ENCODE peak calls at places on chromosomes 4 and X, in five cellular contexts. O is cardiac muscle cell; X is H7; G is fibroblast of the aortic adventitia; V is CD4-positive, alpha-beta memory T cell. J is an unnamed sample.
A peak's percentile ranks its signal among the peaks of the same experiment; 100 is the strongest.

GRCh38 chrX:108468486-108468885 is 28.8 kb downstream of the COL4A5 start:
- DNase-seq in V (no peak), G (peak; percentile 75), X (no peak), O (no peak), J (no peak)

GRCh38 chr4:106063009-106063408 is 167.7 kb downstream of the NPNT start:
- DNase-seq in X (no peak), G (peak; percentile 62), O (no peak), V (no peak), J (no peak)

GRCh38 chr4:42080284-42080683 is 72.2 kb downstream of the BEND4 start:
- DNase-seq in G (no peak), X (no peak), O (no peak), V (no peak), J (no peak)

GRCh38 chrX:119236599-119237525 is 777 bp downstream of the PGRMC1 start:
- DNase-seq in O (peak; percentile 59), X (peak; percentile 46), G (peak; percentile 68), V (peak; percentile 13), J (peak; percentile 36)

GRCh38 chrX:78540171-78540570 is 119.0 kb downstream of the RTL3 start:
- DNase-seq in V (no peak), X (no peak), G (no peak), O (no peak), J (no peak)

GRCh38 chrX:9955506-9955905 is 11.7 kb upstream of the CLDN34 start:
- DNase-seq in O (no peak), V (no peak), G (peak; percentile 47), X (no peak), J (no peak)

GRCh38 chrX:2485460-2485753 is 15.4 kb downstream of the DHRSX start:
- DNase-seq in O (no peak), G (peak; percentile 42), X (no peak), V (no peak), J (no peak)

GRCh38 chr4:138673053-138673452 is 342.5 kb upstream of the NOCT start:
- DNase-seq in G (no peak), O (peak; percentile 56), V (no peak), X (no peak), J (no peak)

GRCh38 chr4:59553063-59553738 is 1646.9 kb upstream of the ADGRL3 start:
- DNase-seq in X (no peak), O (no peak), V (no peak), G (no peak), J (no peak)

GRCh38 chr4:189974056-189974455 is 33.4 kb downstream of the FRG1 start:
- DNase-seq in V (no peak), G (peak; percentile 0), O (no peak), X (peak; percentile 31), J (no peak)

GRCh38 chr4:80035336-80035735 is 37.7 kb downstream of the ANTXR2 start:
- DNase-seq in V (peak; percentile 18), X (no peak), O (peak; percentile 41), G (no peak), J (no peak)

GRCh38 chr4:47839259-47839658 is 1.4 kb upstream of the CORIN start:
- DNase-seq in G (peak; percentile 68), X (peak; percentile 23), V (peak; percentile 37), O (peak; percentile 65), J (no peak)

GRCh38 chr4:78038704-78039103 is 18.4 kb upstream of the FRAS1 start:
- DNase-seq in G (no peak), X (no peak), V (no peak), O (no peak), J (no peak)

GRCh38 chr4:41358626-41359025 is 101.9 kb downstream of the UCHL1 start:
- DNase-seq in O (no peak), X (no peak), G (peak; percentile 42), V (no peak), J (no peak)

GRCh38 chrX:41332408-41332987 is 1.5 kb upstream of the DDX3X start:
- DNase-seq in X (no peak), O (no peak), V (no peak), G (no peak), J (no peak)

GRCh38 chrX:110167952-110168451 is 149.9 kb downstream of the AMMECR1 start:
- DNase-seq in V (peak; percentile 53), X (peak; percentile 89), G (no peak), O (peak; percentile 62), J (no peak)

GRCh38 chr4:76681996-76682395 is 215.9 kb downstream of the SOWAHB start:
- DNase-seq in G (no peak), O (no peak), X (no peak), V (no peak), J (no peak)

GRCh38 chrX:129600981-129601424 is 53.8 kb downstream of the APLN start:
- DNase-seq in X (peak; percentile 64), O (peak; percentile 19), V (peak; percentile 17), G (peak; percentile 43), J (no peak)

GRCh38 chr4:111466821-111467605 is 678.2 kb upstream of the FAM241A start:
- DNase-seq in V (no peak), G (peak; percentile 17), X (no peak), O (no peak), J (no peak)

GRCh38 chrX:107563851-107564250 is 64.5 kb upstream of the PRPS1 start:
- DNase-seq in O (no peak), G (no peak), V (no peak), X (no peak), J (no peak)

GRCh38 chr4:173797296-173797695 is 267.3 kb upstream of the HAND2 start:
- DNase-seq in X (no peak), G (no peak), V (no peak), O (no peak), J (no peak)

GRCh38 chr4:36337665-36338064 is 56.2 kb downstream of the DTHD1 start:
- DNase-seq in X (no peak), O (no peak), V (no peak), G (no peak), J (no peak)

GRCh38 chr4:159487284-159487747 is 384.4 kb downstream of the RAPGEF2 start:
- DNase-seq in G (peak; percentile 82), O (peak; percentile 84), X (peak; percentile 49), V (peak; percentile 5), J (peak; percentile 37)

GRCh38 chr4:76090241-76090691 is 15.8 kb downstream of the ART3 start:
- DNase-seq in G (peak; percentile 94), O (no peak), V (peak; percentile 4), X (no peak), J (peak; percentile 68)

GRCh38 chr4:171676555-171677215 is 136.5 kb upstream of the GALNTL6 start:
- DNase-seq in X (no peak), G (no peak), V (no peak), O (no peak), J (no peak)

GRCh38 chr4:102217345-102217744 is 127.9 kb downstream of the SLC39A8 start:
- DNase-seq in X (no peak), G (peak; percentile 1), V (no peak), O (no peak), J (no peak)

GRCh38 chrX:148069759-148070503 is 88.8 kb downstream of the FMR1NB start:
- DNase-seq in G (no peak), X (no peak), O (no peak), V (no peak), J (no peak)

GRCh38 chr4:119498520-119498919 is 130.1 kb downstream of the PDE5A start:
- DNase-seq in V (no peak), G (peak; percentile 46), X (no peak), O (no peak), J (no peak)

GRCh38 chr4:110540606-110541440 is 64.9 kb downstream of the ENPEP start:
- DNase-seq in V (no peak), G (peak; percentile 96), O (no peak), X (no peak), J (peak; percentile 81)

GRCh38 chrX:136667446-136668168 is 19.6 kb downstream of the CD40LG start:
- DNase-seq in G (no peak), V (no peak), X (no peak), O (no peak), J (no peak)

GRCh38 chr4:52407545-52407944 is 251.6 kb downstream of the USP46 start:
- DNase-seq in G (no peak), V (no peak), O (no peak), X (no peak), J (no peak)

GRCh38 chrX:78024349-78025108 is 55.1 kb upstream of the PGAM4 start:
- DNase-seq in V (peak; percentile 56), G (peak; percentile 3), O (no peak), X (peak; percentile 65), J (no peak)

GRCh38 chrX:139106111-139106510 is 394.6 kb upstream of the FGF13 start:
- DNase-seq in O (no peak), V (no peak), G (peak; percentile 85), X (no peak), J (no peak)

GRCh38 chr4:24914460-24914859 is 1.6 kb upstream of the CCDC149 start:
- DNase-seq in V (no peak), X (no peak), O (no peak), G (no peak), J (no peak)
- H3K4me3 ChIP-seq in V (no peak overlapping the region), X (no peak overlapping the region), O (no peak overlapping the region), G (no peak overlapping the region), J (no peak overlapping the region)

DNA sequence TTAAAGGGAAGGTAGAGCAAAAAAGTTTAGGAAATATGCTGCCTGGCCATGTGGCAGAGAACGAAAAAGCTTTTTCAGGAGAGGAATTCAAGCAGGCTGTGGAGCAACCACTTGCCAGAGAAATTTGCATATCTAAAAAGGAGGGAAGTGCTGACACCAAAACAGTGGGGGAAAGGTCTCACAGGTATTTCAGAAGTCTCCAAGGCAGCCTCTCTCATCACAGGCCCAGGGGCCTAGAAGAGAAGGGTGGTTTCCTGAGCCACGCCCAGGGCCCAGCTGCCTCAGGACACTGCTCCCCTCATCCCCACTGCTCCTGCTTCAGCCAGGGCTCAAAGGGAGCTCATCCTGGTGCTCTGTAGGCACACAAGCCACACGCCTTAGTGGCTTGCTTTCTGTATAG is 29.9 kb upstream of the STS start:
- DNase-seq in X (peak; percentile 66), V (no peak), O (no peak), G (no peak), J (no peak)
- H3K4me3 ChIP-seq in X (no peak overlapping the region), V (no peak overlapping the region), O (no peak overlapping the region), G (no peak overlapping the region), J (no peak overlapping the region)

GRCh38 chr4:150546286-150546685 is 35.7 kb upstream of the MAB21L2 start:
- DNase-seq in V (no peak), O (no peak), X (no peak), G (no peak), J (no peak)

GRCh38 chr4:150541681-150542080 is 40.3 kb upstream of the MAB21L2 start:
- DNase-seq in V (no peak), O (no peak), G (no peak), X (no peak), J (no peak)

GRCh38 chr4:150543042-150543441 is 38.9 kb upstream of the MAB21L2 start:
- DNase-seq in X (no peak), G (no peak), O (no peak), V (no peak), J (no peak)

GRCh38 chr4:150547154-150547838 is 34.7 kb upstream of the MAB21L2 start:
- DNase-seq in O (no peak), V (no peak), X (no peak), G (no peak), J (no peak)
- H3K4me3 ChIP-seq in O (no peak overlapping the region), V (no peak overlapping the region), X (no peak overlapping the region), G (no peak overlapping the region), J (no peak overlapping the region)

DNA sequence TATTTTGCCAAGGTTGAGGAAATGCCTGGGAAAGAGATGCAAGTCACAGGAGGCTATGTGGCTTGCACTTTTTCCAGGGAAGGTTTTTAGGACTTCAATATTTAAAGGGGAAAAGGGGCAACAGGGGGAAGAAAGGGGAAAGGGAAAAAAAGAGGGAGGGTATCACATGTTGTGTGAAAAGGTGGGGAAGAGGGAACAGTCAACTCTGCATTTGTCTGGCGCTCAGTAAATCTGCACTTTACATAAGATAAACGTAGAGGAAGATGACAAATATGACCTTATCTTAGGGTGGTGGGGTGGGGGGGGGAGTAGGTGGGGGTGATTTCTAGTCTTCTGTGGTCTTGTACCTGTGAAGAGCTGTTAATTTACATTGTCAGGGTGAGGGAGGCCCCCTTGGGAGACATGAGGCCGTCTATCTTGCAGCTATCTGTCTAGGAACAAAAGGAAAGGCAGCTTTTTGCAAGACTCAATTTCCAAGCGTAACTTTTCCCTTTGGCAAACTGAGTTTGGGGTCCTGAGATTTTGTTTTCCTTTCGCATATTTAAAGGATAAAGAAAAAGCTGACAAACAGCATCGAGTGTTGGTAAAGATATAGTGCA is 71.5 kb upstream of the UCP1 start:
- DNase-seq in V (no peak), O (no peak), G (no peak), X (no peak), J (no peak)
- H3K4me3 ChIP-seq in V (no peak overlapping the region), O (no peak overlapping the region), G (no peak overlapping the region), X (no peak overlapping the region), J (no peak overlapping the region)